ENCODE peak calls at places on chromosomes 1 and 21, in four cellular contexts. N, J, R and I are unnamed samples.

GRCh38 chr1:65119951-65120350 is 28.1 kb upstream of the AK4 start:
- DNase-seq in N (no peak), R (no peak), J (no peak), I (no peak)

GRCh38 chr1:232477728-232478127 is 152.2 kb downstream of the SIPA1L2 start:
- DNase-seq in N (no peak), R (no peak), J (peak; percentile 94), I (no peak)

GRCh38 chr1:235532350-235532749 is 28.1 kb upstream of the B3GALNT2 start:
- DNase-seq in J (peak; percentile 4), N (no peak), R (no peak), I (no peak)

GRCh38 chr1:12438349-12438924 is 179.6 kb downstream of the DHRS3 start:
- DNase-seq in R (no peak), J (no peak), N (no peak), I (peak; percentile 46)

GRCh38 chr21:33071878-33072306 is 2.0 kb downstream of the OLIG1 start:
- DNase-seq in N (no peak), J (no peak), R (no peak), I (no peak)

GRCh38 chr1:31791131-31791858 is 24.5 kb downstream of the SPOCD1 start:
- DNase-seq in J (no peak), N (no peak), R (no peak), I (no peak)

GRCh38 chr1:228345201-228345930 is 61.3 kb downstream of the TRIM11 start:
- DNase-seq in R (no peak), J (no peak), N (no peak), I (no peak)

GRCh38 chr1:94864821-94865220 is 44.7 kb downstream of the SLC44A3 start:
- DNase-seq in N (no peak), J (no peak), R (no peak), I (no peak)

GRCh38 chr1:26956321-26956720 is 3.9 kb downstream of the KDF1 start:
- DNase-seq in R (no peak), N (no peak), J (no peak), I (no peak)

GRCh38 chr21:34970126-34970525 is 79.0 kb downstream of the RUNX1 start:
- DNase-seq in R (no peak), N (no peak), J (no peak), I (no peak)

GRCh38 chr1:161089251-161089924 is at the start of gene NECTIN4:
- DNase-seq in J (no peak), R (no peak), N (no peak), I (no peak)

GRCh38 chr1:19179597-19180271 is 30.3 kb downstream of the UBR4 start:
- DNase-seq in R (no peak), N (no peak), J (no peak), I (no peak)

GRCh38 chr1:179773264-179773663 is 30.2 kb downstream of the FAM163A start:
- DNase-seq in N (no peak), J (no peak), R (no peak), I (no peak)

GRCh38 chr1:179774033-179774432 is 30.9 kb downstream of the FAM163A start:
- DNase-seq in N (no peak), R (no peak), J (no peak), I (no peak)

GRCh38 chr1:179771509-179771908 is 28.4 kb downstream of the FAM163A start:
- DNase-seq in R (no peak), N (no peak), J (no peak), I (no peak)

GRCh38 chr1:179767996-179768395 is 24.9 kb downstream of the FAM163A start:
- DNase-seq in R (no peak), J (no peak), N (no peak), I (no peak)

GRCh38 chr1:179770887-179771502 is 27.9 kb downstream of the FAM163A start:
- DNase-seq in N (no peak), J (no peak), R (no peak), I (no peak)
- TF ChIP-seq CTCF in N (no peak), J (no peak), R (no peak), I (no peak)

DNA sequence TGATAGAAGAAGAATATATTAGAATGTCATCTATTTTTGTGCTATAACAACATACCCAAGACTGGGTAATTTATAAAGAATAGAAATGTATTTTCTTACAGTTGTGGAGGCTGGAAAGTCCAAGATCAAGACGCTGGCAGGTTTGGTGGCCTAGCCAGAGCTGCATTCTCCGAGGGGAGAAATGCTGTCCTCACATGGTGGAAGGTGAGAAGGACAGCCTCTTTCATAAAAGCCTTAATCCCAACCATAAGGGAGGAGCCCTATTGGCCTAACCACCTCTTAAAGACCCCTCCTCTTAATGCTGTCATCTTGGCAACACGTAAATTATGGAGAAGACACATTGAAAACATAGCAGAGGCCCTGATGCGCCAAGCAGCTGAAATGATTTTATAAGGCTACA is 60.1 kb upstream of the KAZN start:
- DNase-seq in J (no peak), N (no peak), R (no peak), I (no peak)
- TF ChIP-seq CTCF in J (no peak), N (no peak), R (no peak), I (peak; percentile 42)

GRCh38 chr1:154327466-154328317 is 2.4 kb downstream of the ATP8B2 start:
- DNase-seq in N (peak; percentile 51), J (no peak), R (no peak), I (peak; percentile 45)

GRCh38 chr1:154324669-154325582 is at the start of gene ATP8B2:
- DNase-seq in J (no peak), N (peak; percentile 90), R (peak; percentile 96), I (peak; percentile 48)

GRCh38 chr1:154324241-154324640 is 1.1 kb upstream of the ATP8B2 start:
- DNase-seq in J (no peak), N (no peak), R (no peak), I (no peak)

GRCh38 chr1:154326546-154327465 is 1.5 kb downstream of the ATP8B2 start:
- DNase-seq in N (no peak), J (peak; percentile 85), R (no peak), I (no peak)

DNA sequence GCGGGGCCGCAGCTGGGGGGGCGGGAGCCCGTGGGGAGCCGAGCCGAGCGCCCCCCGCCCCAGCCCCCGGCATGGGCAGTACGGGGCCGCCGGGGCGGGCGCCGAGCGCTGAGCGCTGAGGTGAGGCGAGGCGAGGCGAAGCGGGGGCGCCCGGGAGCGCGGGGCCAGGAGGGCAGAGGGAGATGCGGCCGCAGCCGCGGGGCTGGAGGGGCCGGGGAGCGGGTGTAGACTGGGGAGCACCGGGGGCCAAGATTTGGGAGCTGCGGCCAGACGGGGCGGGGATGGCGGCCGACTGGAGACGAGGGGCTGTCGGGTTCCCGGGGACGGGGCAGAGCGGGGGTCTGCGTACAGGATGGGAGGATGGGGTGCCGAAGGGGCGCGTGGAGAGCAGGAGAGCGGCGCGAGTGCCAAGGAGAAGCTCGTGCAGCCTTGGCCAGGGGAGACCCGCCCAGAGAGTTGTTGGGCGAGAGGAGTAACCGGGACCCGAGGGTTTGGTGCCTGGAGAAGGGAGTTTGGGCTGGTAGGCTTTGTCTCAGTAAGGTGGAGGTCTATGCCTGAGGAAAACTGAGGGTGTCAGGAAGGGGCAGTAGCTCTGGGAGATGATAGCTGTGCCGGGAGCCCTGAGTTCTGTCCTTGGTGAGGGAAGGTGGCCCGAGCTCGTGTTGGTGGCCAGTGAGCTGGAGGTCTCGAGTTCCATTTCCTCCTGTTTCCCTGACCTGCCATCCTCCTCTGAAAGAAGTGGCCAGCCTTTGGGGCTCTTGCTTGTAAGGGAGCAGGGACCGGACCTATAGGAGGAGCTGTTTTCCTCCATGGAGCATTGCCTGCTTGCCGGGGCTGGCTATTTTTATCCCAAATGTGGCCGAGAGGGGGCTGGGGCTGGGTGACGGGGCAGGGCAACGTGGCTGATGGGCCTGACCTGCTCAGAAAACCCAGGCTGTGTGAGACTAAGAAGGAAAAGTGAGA is 539 bp downstream of the ATP8B2 start:
- DNase-seq in R (peak; percentile 97), N (peak; percentile 70), J (peak; percentile 77), I (no peak)
- TF ChIP-seq CTCF in R (peak; percentile 57), N (no peak), J (peak; percentile 78), I (peak; percentile 40)

GRCh38 chr1:214549604-214550338 is 1.6 kb downstream of the PTPN14 start:
- DNase-seq in N (no peak), R (peak; percentile 40), J (no peak), I (no peak)
- TF ChIP-seq CTCF in N (no peak), R (peak; percentile 17), J (peak; percentile 39), I (no peak)

GRCh38 chr1:181768930-181769280 is 285.6 kb downstream of the CACNA1E start:
- DNase-seq in N (no peak), J (no peak), R (no peak), I (no peak)
- TF ChIP-seq CTCF in N (no peak), J (no peak), R (no peak), I (no peak)

GRCh38 chr1:45490623-45491463 is at the start of gene TESK2:
- DNase-seq in J (peak; percentile 96), R (peak; percentile 93), N (peak; percentile 94), I (peak; percentile 100)
- TF ChIP-seq CTCF in J (no peak), R (no peak), N (no peak), I (peak; percentile 14)

DNA sequence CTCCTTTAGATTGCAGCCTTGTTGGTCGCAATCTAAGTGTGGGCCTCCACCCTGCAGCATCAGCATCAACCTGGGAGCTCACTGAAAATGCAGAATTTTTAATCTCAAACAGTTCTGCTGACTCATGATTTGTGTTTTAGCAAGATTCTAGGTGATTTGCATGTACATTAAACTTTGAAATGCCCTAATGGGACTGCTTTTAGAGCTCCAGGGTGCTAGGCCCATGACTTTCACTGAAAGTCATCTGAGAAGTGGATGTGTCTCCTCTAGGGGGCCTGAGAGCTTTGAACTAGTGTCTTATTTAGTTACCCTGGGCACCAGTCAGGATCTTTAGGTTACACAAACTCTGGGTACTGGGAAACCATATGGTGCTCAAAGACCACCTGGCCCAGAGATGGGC is 9.0 kb downstream of the TRIM67 start:
- DNase-seq in R (no peak), J (no peak), N (no peak), I (no peak)
- TF ChIP-seq CTCF in R (peak; percentile 18), J (no peak), N (peak; percentile 20), I (peak; percentile 28)